ENCODE peak calls at places on chromosomes 2 and 18, in five cellular contexts. One of them, this sample, is unnamed.

GRCh38 chr2:183594150-183594549 is 469.9 kb downstream of the NUP35 start:
- DNase-seq in IMR-90: no peak
- DNase-seq in AG04450: no peak
- DNase-seq in neural crest cell: no peak
- DNase-seq in retina: no peak
- DNase-seq in this sample: no peak

GRCh38 chr2:150140777-150141176 is 346.7 kb downstream of the RND3 start:
- DNase-seq in AG04450: no peak
- DNase-seq in IMR-90: no peak
- DNase-seq in retina: no peak
- DNase-seq in neural crest cell: no peak
- DNase-seq in this sample: no peak

GRCh38 chr2:32812316-32812715 is 134.4 kb upstream of the LTBP1 start:
- DNase-seq in IMR-90: peak
- DNase-seq in retina: no peak
- DNase-seq in neural crest cell: no peak
- DNase-seq in AG04450: no peak
- DNase-seq in this sample: peak

GRCh38 chr18:23591011-23591410 is 4.7 kb upstream of the NPC1 start:
- DNase-seq in AG04450: no peak
- DNase-seq in neural crest cell: no peak
- DNase-seq in retina: no peak
- DNase-seq in IMR-90: peak
- DNase-seq in this sample: peak

GRCh38 chr2:200054681-200055468 is 99.5 kb downstream of the MAIP1 start:
- DNase-seq in neural crest cell: peak
- DNase-seq in IMR-90: no peak
- DNase-seq in AG04450: no peak
- DNase-seq in retina: no peak
- DNase-seq in this sample: no peak

GRCh38 chr2:219294356-219295351 is 14.5 kb downstream of the PTPRN start:
- DNase-seq in AG04450: peak
- DNase-seq in IMR-90: peak
- DNase-seq in retina: peak
- DNase-seq in neural crest cell: peak
- DNase-seq in this sample: peak

GRCh38 chr18:69885841-69886531 is 61.7 kb downstream of the CD226 start:
- DNase-seq in neural crest cell: no peak
- DNase-seq in retina: no peak
- DNase-seq in AG04450: no peak
- DNase-seq in IMR-90: no peak
- DNase-seq in this sample: no peak

GRCh38 chr2:86487062-86487461 is 45.9 kb downstream of the KDM3A start:
- DNase-seq in neural crest cell: no peak
- DNase-seq in IMR-90: no peak
- DNase-seq in retina: no peak
- DNase-seq in AG04450: no peak
- DNase-seq in this sample: no peak

GRCh38 chr18:43060020-43060419 is 55.5 kb downstream of the RIT2 start:
- DNase-seq in neural crest cell: no peak
- DNase-seq in IMR-90: no peak
- DNase-seq in AG04450: no peak
- DNase-seq in retina: no peak
- DNase-seq in this sample: no peak

GRCh38 chr2:191333911-191334357 is 88.7 kb downstream of the MYO1B start:
- DNase-seq in IMR-90: peak
- DNase-seq in retina: no peak
- DNase-seq in neural crest cell: no peak
- DNase-seq in AG04450: peak
- DNase-seq in this sample: peak

GRCh38 chr2:140880573-140880972 is 1250.2 kb downstream of the LRP1B start:
- DNase-seq in AG04450: peak
- DNase-seq in neural crest cell: no peak
- DNase-seq in retina: no peak
- DNase-seq in IMR-90: peak
- DNase-seq in this sample: no peak

GRCh38 chr2:172408143-172408766 is 19.1 kb upstream of the ITGA6 start:
- DNase-seq in neural crest cell: no peak
- DNase-seq in retina: no peak
- DNase-seq in IMR-90: no peak
- DNase-seq in AG04450: no peak
- DNase-seq in this sample: no peak

GRCh38 chr2:104849618-104850097 is 4.3 kb upstream of the POU3F3 start:
- DNase-seq in AG04450: peak
- DNase-seq in neural crest cell: peak
- DNase-seq in retina: peak
- DNase-seq in IMR-90: peak
- DNase-seq in this sample: peak

This sample was measured in AG10803.